ENCODE peak calls at places on chromosomes 7 and 10, in five cellular contexts. One of them, this sample, is unnamed.

GRCh38 chr7:95716357-95717122 is 55.8 kb upstream of the DYNC1I1 start:
- DNase-seq in adrenal gland: no peak
- DNase-seq in hypothalamus: no peak
- DNase-seq in BJ: no peak
- DNase-seq in kidney glomerular epithelial cell: no peak
- DNase-seq in this sample: no peak

GRCh38 chr7:8436965-8437364 is 3.6 kb downstream of the NXPH1 start:
- DNase-seq in BJ: no peak
- DNase-seq in adrenal gland: peak; percentile 34
- DNase-seq in hypothalamus: no peak
- DNase-seq in kidney glomerular epithelial cell: no peak
- DNase-seq in this sample: no peak

GRCh38 chr10:71253981-71254818 is 41.8 kb downstream of the UNC5B start:
- DNase-seq in kidney glomerular epithelial cell: no peak
- DNase-seq in hypothalamus: no peak
- DNase-seq in adrenal gland: no peak
- DNase-seq in BJ: no peak
- DNase-seq in this sample: no peak

GRCh38 chr10:56360583-56360966 is 484 bp downstream of the ZWINT start:
- DNase-seq in hypothalamus: no peak
- DNase-seq in adrenal gland: no peak
- DNase-seq in BJ: no peak
- DNase-seq in kidney glomerular epithelial cell: no peak
- DNase-seq in this sample: no peak

GRCh38 chr10:52615756-52616419 is 156.7 kb downstream of the MBL2 start:
- DNase-seq in hypothalamus: no peak
- DNase-seq in adrenal gland: no peak
- DNase-seq in BJ: no peak
- DNase-seq in kidney glomerular epithelial cell: no peak
- DNase-seq in this sample: peak; percentile 19

GRCh38 chr10:34813626-34814227 is 1.4 kb downstream of the PARD3 start:
- DNase-seq in kidney glomerular epithelial cell: peak; percentile 65
- DNase-seq in adrenal gland: no peak
- DNase-seq in BJ: no peak
- DNase-seq in hypothalamus: no peak
- DNase-seq in this sample: no peak

GRCh38 chr7:128148676-128149075 is 92.4 kb upstream of the LEP start:
- DNase-seq in BJ: no peak
- DNase-seq in hypothalamus: no peak
- DNase-seq in adrenal gland: no peak
- DNase-seq in kidney glomerular epithelial cell: no peak
- DNase-seq in this sample: no peak

GRCh38 chr10:42769653-42770052 is 12.9 kb upstream of the BMS1 start:
- DNase-seq in adrenal gland: no peak
- DNase-seq in BJ: no peak
- DNase-seq in kidney glomerular epithelial cell: no peak
- DNase-seq in hypothalamus: no peak
- DNase-seq in this sample: no peak

GRCh38 chr10:99370993-99371392 is 41.8 kb downstream of the CNNM1 start:
- DNase-seq in BJ: no peak
- DNase-seq in hypothalamus: no peak
- DNase-seq in kidney glomerular epithelial cell: peak; percentile 13
- DNase-seq in adrenal gland: no peak
- DNase-seq in this sample: no peak

GRCh38 chr10:30219977-30220751 is 128.9 kb downstream of the MTPAP start:
- DNase-seq in kidney glomerular epithelial cell: peak; percentile 53
- DNase-seq in hypothalamus: no peak
- DNase-seq in BJ: no peak
- DNase-seq in adrenal gland: no peak
- DNase-seq in this sample: no peak

GRCh38 chr7:105678811-105679495 is 97.7 kb upstream of the EFCAB10 start:
- DNase-seq in adrenal gland: peak; percentile 29
- DNase-seq in hypothalamus: peak; percentile 29
- DNase-seq in BJ: no peak
- DNase-seq in kidney glomerular epithelial cell: peak; percentile 16
- DNase-seq in this sample: no peak

GRCh38 chr7:156735861-156736260 is 95.3 kb downstream of the RNF32 start:
- DNase-seq in kidney glomerular epithelial cell: no peak
- DNase-seq in adrenal gland: no peak
- DNase-seq in BJ: no peak
- DNase-seq in hypothalamus: no peak
- DNase-seq in this sample: no peak

GRCh38 chr10:103333934-103334520 is 16.9 kb downstream of the PCGF6 start:
- DNase-seq in hypothalamus: no peak
- DNase-seq in kidney glomerular epithelial cell: peak; percentile 29
- DNase-seq in adrenal gland: no peak
- DNase-seq in BJ: no peak
- DNase-seq in this sample: peak; percentile 15

GRCh38 chr7:17299477-17299991 is 1.1 kb downstream of the AHR start:
- DNase-seq in kidney glomerular epithelial cell: peak; percentile 59
- DNase-seq in hypothalamus: no peak
- DNase-seq in adrenal gland: no peak
- DNase-seq in BJ: no peak
- DNase-seq in this sample: no peak

GRCh38 chr10:55627526-55628170 is 733.4 kb downstream of the ZWINT start:
- DNase-seq in kidney glomerular epithelial cell: no peak
- DNase-seq in BJ: no peak
- DNase-seq in hypothalamus: no peak
- DNase-seq in adrenal gland: peak; percentile 69
- DNase-seq in this sample: no peak

GRCh38 chr7:38367301-38367700 is 93.9 kb upstream of the TARP start:
- DNase-seq in kidney glomerular epithelial cell: no peak
- DNase-seq in BJ: no peak
- DNase-seq in hypothalamus: no peak
- DNase-seq in adrenal gland: no peak
- DNase-seq in this sample: no peak

GRCh38 chr7:118870187-118870586 is 645.7 kb downstream of the ANKRD7 start:
- DNase-seq in BJ: no peak
- DNase-seq in adrenal gland: no peak
- DNase-seq in kidney glomerular epithelial cell: peak; percentile 7
- DNase-seq in hypothalamus: no peak
- DNase-seq in this sample: no peak

GRCh38 chr7:36661135-36661840 is 63.0 kb downstream of the AOAH start:
- DNase-seq in hypothalamus: no peak
- DNase-seq in BJ: no peak
- DNase-seq in adrenal gland: no peak
- DNase-seq in kidney glomerular epithelial cell: peak; percentile 87
- DNase-seq in this sample: peak; percentile 55

GRCh38 chr7:22477876-22478450 is 22.0 kb downstream of the STEAP1B start:
- DNase-seq in kidney glomerular epithelial cell: no peak
- DNase-seq in adrenal gland: no peak
- DNase-seq in BJ: no peak
- DNase-seq in hypothalamus: no peak
- DNase-seq in this sample: no peak

GRCh38 chr7:67608806-67609205 is 612.2 kb downstream of the TYW1 start:
- DNase-seq in kidney glomerular epithelial cell: no peak
- DNase-seq in BJ: no peak
- DNase-seq in hypothalamus: no peak
- DNase-seq in adrenal gland: no peak
- DNase-seq in this sample: no peak